ENCODE peak calls at places on chromosome 22, in nine cellular contexts. W, D, P, U, Y, B, I, C and V are unnamed samples.

GRCh38 chr22:29230916-29231875 is 25.5 kb downstream of the EMID1 start:
- DNase-seq in P (no peak), I (no peak), D (no peak), W (no peak), Y (no peak), C (no peak), B (peak), U (no peak), V (no peak)

GRCh38 chr22:25650834-25651233 is 86.4 kb downstream of the GRK3 start:
- DNase-seq in D (no peak), Y (no peak), C (no peak), B (no peak), I (no peak), P (no peak), U (no peak), W (no peak), V (no peak)

GRCh38 chr22:46149998-46150549 is at the start of gene PPARA:
- DNase-seq in Y (peak), U (peak), I (peak), B (peak), C (peak), P (peak), W (peak), D (peak), V (peak)

GRCh38 chr22:22357024-22357868 is 112.7 kb downstream of the VPREB1 start:
- DNase-seq in Y (peak), C (peak), U (peak), P (peak), W (peak), I (peak), D (peak), B (peak), V (peak)

GRCh38 chr22:37581534-37581933 is 1.6 kb upstream of the LGALS2 start:
- DNase-seq in Y (peak), C (no peak), B (no peak), I (no peak), D (peak), W (no peak), U (peak), P (peak), V (no peak)

GRCh38 chr22:29737251-29738117 is 17.7 kb downstream of the CABP7 start:
- DNase-seq in Y (peak), D (no peak), U (no peak), C (no peak), B (peak), I (no peak), W (no peak), P (no peak), V (no peak)

GRCh38 chr22:19875531-19876313 is 21.0 kb upstream of the GNB1L start:
- DNase-seq in U (no peak), Y (no peak), C (no peak), D (no peak), B (peak), P (no peak), I (no peak), W (no peak), V (no peak)

GRCh38 chr22:27919222-27919942 is at the start of gene PITPNB:
- DNase-seq in B (peak), W (peak), C (peak), D (peak), P (peak), U (peak), Y (peak), I (peak), V (peak)

GRCh38 chr22:27673839-27674238 is 127.7 kb downstream of the MN1 start:
- DNase-seq in I (no peak), D (no peak), B (no peak), Y (peak), W (no peak), P (peak), C (no peak), U (no peak), V (no peak)

GRCh38 chr22:30994960-30995359 is 25.9 kb downstream of the TUG1 start:
- DNase-seq in U (no peak), Y (no peak), C (no peak), D (no peak), W (no peak), I (no peak), P (no peak), B (no peak), V (no peak)

GRCh38 chr22:44396727-44397722 is 84.3 kb upstream of the SHISAL1 start:
- DNase-seq in D (no peak), Y (no peak), B (peak), U (no peak), P (no peak), C (no peak), W (no peak), I (no peak), V (no peak)

GRCh38 chr22:50281957-50282356 is 11.8 kb upstream of the MAPK11 start:
- DNase-seq in I (no peak), C (no peak), B (no peak), U (no peak), W (no peak), D (no peak), P (no peak), Y (no peak), V (no peak)

GRCh38 chr22:46052331-46052771 is 75.4 kb upstream of the WNT7B start:
- DNase-seq in P (no peak), D (no peak), W (no peak), I (no peak), U (no peak), B (no peak), Y (no peak), C (no peak), V (no peak)

GRCh38 chr22:37763012-37763411 is 44.7 kb upstream of the GCAT start:
- DNase-seq in B (no peak), U (no peak), Y (no peak), I (no peak), C (no peak), W (no peak), P (no peak), D (no peak), V (no peak)

GRCh38 chr22:48902983-48903650 is 924.6 kb downstream of the BRD1 start:
- DNase-seq in D (no peak), U (no peak), C (no peak), W (no peak), P (no peak), Y (no peak), B (no peak), I (no peak), V (no peak)

GRCh38 chr22:50184541-50185383 is 951 bp upstream of the TRABD start:
- DNase-seq in B (peak), W (no peak), P (no peak), U (no peak), I (no peak), C (no peak), D (peak), Y (no peak), V (no peak)

GRCh38 chr22:20439556-20439927 is 1.9 kb upstream of the SCARF2 start:
- DNase-seq in D (no peak), B (no peak), I (no peak), C (no peak), W (no peak), Y (no peak), P (no peak), U (no peak), V (no peak)

GRCh38 chr22:44369241-44369652 is 56.5 kb upstream of the SHISAL1 start:
- DNase-seq in C (no peak), B (peak), P (no peak), W (no peak), D (no peak), U (no peak), I (no peak), Y (no peak), V (no peak)

GRCh38 chr22:39960791-39961746 is 872 bp downstream of the TMA7B start:
- DNase-seq in C (peak), B (no peak), W (peak), D (no peak), I (peak), U (peak), Y (no peak), P (no peak), V (peak)

GRCh38 chr22:20131593-20131855 is at the start of gene ZDHHC8:
- DNase-seq in Y (peak), U (no peak), C (peak), W (peak), P (peak), D (peak), I (no peak), B (peak), V (no peak)

GRCh38 chr22:24736526-24737050 is 37.9 kb downstream of the PIWIL3 start:
- DNase-seq in I (no peak), P (no peak), B (no peak), U (no peak), W (no peak), Y (no peak), C (no peak), D (peak), V (no peak)

GRCh38 chr22:33299245-33299956 is 241.2 kb upstream of the SYN3 start:
- DNase-seq in P (no peak), Y (no peak), I (no peak), W (no peak), U (no peak), C (no peak), D (peak), B (no peak), V (no peak)

GRCh38 chr22:37077802-37078448 is 26.4 kb downstream of the KCTD17 start:
- DNase-seq in U (peak), B (peak), C (peak), W (peak), I (peak), P (no peak), Y (peak), D (peak), V (peak)

GRCh38 chr22:50729391-50730012 is 8.5 kb upstream of the ACR start:
- DNase-seq in C (no peak), D (no peak), I (no peak), Y (no peak), P (no peak), W (no peak), B (peak), U (no peak), V (no peak)

GRCh38 chr22:28710889-28711285 is 30.7 kb downstream of the CHEK2 start:
- DNase-seq in B (no peak), W (peak), D (no peak), Y (no peak), I (no peak), C (no peak), P (no peak), U (no peak), V (no peak)

GRCh38 chr22:42439821-42440674 is 7.8 kb upstream of the NFAM1 start:
- DNase-seq in P (no peak), Y (peak), I (no peak), C (no peak), D (peak), B (peak), W (no peak), U (no peak), V (no peak)

GRCh38 chr22:43128928-43129424 is 14.2 kb downstream of the MCAT start:
- DNase-seq in W (no peak), Y (no peak), I (no peak), C (no peak), P (no peak), D (peak), U (no peak), B (peak), V (no peak)

GRCh38 chr22:48081281-48081680 is 1318.8 kb downstream of the TBC1D22A start:
- DNase-seq in U (no peak), I (no peak), W (no peak), D (no peak), Y (no peak), B (no peak), C (no peak), P (no peak), V (no peak)

GRCh38 chr22:49112176-49112575 is 715.5 kb downstream of the BRD1 start:
- DNase-seq in C (no peak), W (no peak), P (no peak), I (no peak), U (no peak), Y (no peak), D (no peak), B (peak), V (no peak)

GRCh38 chr22:22479999-22480532 is 28.5 kb downstream of the ZNF280B start:
- DNase-seq in Y (no peak), I (no peak), D (no peak), C (no peak), B (no peak), U (no peak), P (no peak), W (no peak), V (no peak)

GRCh38 chr22:39039306-39040126 is 1.1 kb upstream of the APOBEC3F start:
- DNase-seq in I (no peak), D (no peak), C (no peak), W (no peak), P (no peak), Y (no peak), B (no peak), U (no peak), V (no peak)

GRCh38 chr22:37115032-37115431 is 5.5 kb upstream of the TMPRSS6 start:
- DNase-seq in I (no peak), B (no peak), P (no peak), C (no peak), D (no peak), U (no peak), Y (no peak), W (no peak), V (no peak)

GRCh38 chr22:49962751-49963646 is 2.4 kb downstream of the PIM3 start:
- DNase-seq in B (peak), C (no peak), U (peak), D (peak), W (no peak), Y (no peak), P (no peak), I (no peak), V (no peak)

GRCh38 chr22:20775342-20775895 is 1.5 kb downstream of the SERPIND1 start:
- DNase-seq in W (no peak), Y (no peak), I (no peak), B (no peak), D (no peak), P (no peak), C (no peak), U (no peak), V (no peak)

GRCh38 chr22:49140921-49141680 is 686.6 kb downstream of the BRD1 start:
- DNase-seq in I (no peak), U (no peak), B (peak), D (no peak), Y (no peak), C (no peak), W (no peak), P (no peak), V (no peak)